ENCODE peak calls at places on chromosomes 6 and 20, in four cellular contexts. M, C, J and X are unnamed samples.

GRCh38 chr6:34836008-34836407 is 44.1 kb downstream of the BLTP3A start:
- DNase-seq in M (no peak), C (peak; percentile 8), J (no peak), X (no peak)

GRCh38 chr6:97674802-97675201 is 391.8 kb upstream of the MMS22L start:
- DNase-seq in M (no peak), C (no peak), J (no peak), X (no peak)

GRCh38 chr6:169787797-169788196 is 36.4 kb downstream of the ERMARD start:
- DNase-seq in M (no peak), C (no peak), J (no peak), X (no peak)

GRCh38 chr6:143232849-143233248 is 172.2 kb downstream of the AIG1 start:
- DNase-seq in M (peak; percentile 43), C (peak; percentile 46), J (peak; percentile 30), X (peak; percentile 60)

GRCh38 chr20:33725607-33726264 is 5.6 kb upstream of the PXMP4 start:
- DNase-seq in M (no peak), C (no peak), J (no peak), X (no peak)

GRCh38 chr20:33465536-33466302 is 22.2 kb upstream of the SNTA1 start:
- DNase-seq in M (no peak), C (no peak), J (no peak), X (peak; percentile 88)

GRCh38 chr6:1348675-1349074 is 36.8 kb downstream of the FOXQ1 start:
- DNase-seq in M (peak; percentile 20), C (no peak), J (no peak), X (no peak)

GRCh38 chr6:98593676-98594075 is 240.7 kb upstream of the POU3F2 start:
- DNase-seq in M (no peak), C (no peak), J (no peak), X (no peak)

GRCh38 chr6:7137335-7138106 is 29.8 kb downstream of the RREB1 start:
- DNase-seq in M (peak; percentile 77), C (peak; percentile 78), J (no peak), X (peak; percentile 41)

GRCh38 chr6:103910018-103910417 is 949.7 kb downstream of the HACE1 start:
- DNase-seq in M (no peak), C (no peak), J (no peak), X (no peak)

GRCh38 chr6:12973302-12973865 is 256.8 kb downstream of the PHACTR1 start:
- DNase-seq in M (peak; percentile 64), C (no peak), J (no peak), X (no peak)

GRCh38 chr6:23027281-23027680 is 457.9 kb downstream of the HDGFL1 start:
- DNase-seq in M (no peak), C (no peak), J (no peak), X (no peak)

GRCh38 chr6:29702519-29703103 is 20.6 kb upstream of the HLA-F start:
- DNase-seq in M (peak; percentile 65), C (peak; percentile 68), J (peak; percentile 47), X (peak; percentile 77)

GRCh38 chr6:53431704-53432103 is 83.0 kb upstream of the ELOVL5 start:
- DNase-seq in M (no peak), C (no peak), J (no peak), X (no peak)

GRCh38 chr6:5315883-5316282 is 54.6 kb downstream of the FARS2 start:
- DNase-seq in M (no peak), C (no peak), J (no peak), X (peak; percentile 26)

GRCh38 chr6:157281570-157281969 is 41.7 kb downstream of the TMEM242 start:
- DNase-seq in M (no peak), C (peak; percentile 53), J (no peak), X (no peak)

GRCh38 chr6:48611332-48611731 is 500.3 kb upstream of the PTCHD4 start:
- DNase-seq in M (no peak), C (no peak), J (no peak), X (no peak)

GRCh38 chr20:18388860-18389259 is 78.0 kb downstream of the DZANK1 start:
- DNase-seq in M (no peak), C (peak; percentile 77), J (peak; percentile 69), X (no peak)

DNA sequence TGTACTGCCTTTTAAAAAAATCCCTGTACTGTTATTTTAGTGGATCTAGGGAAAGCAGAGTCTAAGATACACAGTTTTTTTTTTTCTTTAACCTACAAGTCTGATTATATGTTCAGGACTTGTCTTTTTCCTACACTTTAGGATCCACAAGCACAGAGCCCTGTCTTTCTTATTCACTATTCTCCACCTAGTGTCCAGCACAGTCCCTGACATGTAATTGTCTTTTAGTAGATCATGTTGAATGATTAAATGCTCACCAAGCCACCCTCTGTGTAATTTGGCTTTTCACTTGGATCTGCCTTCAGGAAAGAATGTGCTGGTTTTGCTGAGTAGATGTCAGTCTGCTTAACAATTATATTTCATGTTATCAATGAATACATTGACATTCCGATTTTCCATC is 35.8 kb upstream of the YWHAB start:
- DNase-seq in M (no peak), C (no peak), J (peak; percentile 35), X (no peak)
- TF ChIP-seq CTCF in M (no peak), C (no peak), J (no peak), X (peak; percentile 30)

GRCh38 chr20:7031222-7031621 is 263.7 kb downstream of the BMP2 start:
- DNase-seq in M (no peak), C (no peak), J (no peak), X (no peak)
- TF ChIP-seq CTCF in M (peak; percentile 32), C (no peak), J (no peak), X (peak; percentile 75)

GRCh38 chr6:105077592-105078463 is 102.0 kb downstream of the POPDC3 start:
- DNase-seq in M (peak; percentile 54), C (no peak), J (peak; percentile 39), X (no peak)
- TF ChIP-seq CTCF in M (peak; percentile 49), C (peak; percentile 23), J (peak; percentile 63), X (peak; percentile 74)

DNA sequence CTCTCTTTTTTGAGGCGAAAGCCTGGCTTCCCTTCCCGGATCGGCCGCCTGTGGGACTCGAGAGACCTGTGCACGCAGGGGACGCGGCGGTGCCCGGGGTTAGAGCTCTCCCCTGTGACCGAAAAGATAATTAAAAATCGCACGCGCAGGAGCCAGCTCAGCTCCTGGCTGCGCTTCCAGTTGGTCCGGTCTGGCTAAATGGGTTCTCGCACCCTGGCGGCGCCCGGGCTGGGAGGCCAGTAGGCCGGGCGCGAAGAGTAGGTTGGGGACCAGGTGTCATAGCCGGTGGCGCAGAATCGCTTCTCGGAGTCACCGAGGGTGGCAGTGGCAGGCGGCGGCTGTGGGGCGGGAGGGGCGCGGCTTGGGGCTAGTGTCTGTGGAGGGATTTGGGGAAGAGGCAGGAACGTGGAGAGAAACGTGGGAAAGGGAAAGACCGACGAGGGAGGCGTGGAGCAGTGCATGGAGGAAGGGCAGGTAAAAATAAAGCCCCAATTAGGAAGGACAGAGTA is 41.9 kb upstream of the SUPT3H start:
- DNase-seq in M (peak; percentile 81), C (peak; percentile 70), J (no peak), X (peak; percentile 53)
- TF ChIP-seq CTCF in M (peak; percentile 35), C (no peak), J (peak; percentile 67), X (no peak)

GRCh38 chr6:137156650-137157049 is 16.8 kb downstream of the IL22RA2 start:
- DNase-seq in M (no peak), C (no peak), J (no peak), X (no peak)

GRCh38 chr6:137159912-137160311 is 13.5 kb downstream of the IL22RA2 start:
- DNase-seq in M (no peak), C (no peak), J (no peak), X (no peak)

GRCh38 chr6:137157601-137158000 is 15.8 kb downstream of the IL22RA2 start:
- DNase-seq in M (no peak), C (no peak), J (peak; percentile 69), X (no peak)

GRCh38 chr6:137160763-137161162 is 12.7 kb downstream of the IL22RA2 start:
- DNase-seq in M (no peak), C (no peak), J (peak; percentile 55), X (no peak)

GRCh38 chr6:137155830-137156229 is 17.6 kb downstream of the IL22RA2 start:
- DNase-seq in M (no peak), C (no peak), J (peak; percentile 79), X (no peak)
- TF ChIP-seq CTCF in M (no peak), C (no peak), J (no peak), X (no peak)

DNA sequence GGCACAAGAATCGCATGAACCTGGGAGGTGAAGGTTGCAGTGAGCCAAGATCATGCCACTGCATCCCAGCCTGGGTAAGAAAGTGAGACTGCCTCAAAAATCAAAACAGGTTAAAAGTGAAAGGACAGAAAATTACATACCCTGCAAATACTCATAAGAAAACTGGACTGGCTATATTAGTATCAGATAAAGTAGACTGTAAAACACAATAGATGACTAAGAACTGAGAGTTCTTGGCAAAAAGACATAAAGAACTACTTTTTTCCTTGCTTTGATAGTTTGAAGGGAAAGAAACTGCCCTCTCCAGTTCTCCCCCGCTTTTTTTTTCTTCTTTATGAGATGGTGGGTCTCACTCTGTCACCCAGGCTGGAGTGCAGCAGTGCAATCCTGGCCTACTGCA is 17.0 kb downstream of the SNX3 start:
- DNase-seq in M (no peak), C (no peak), J (no peak), X (no peak)
- TF ChIP-seq CTCF in M (no peak), C (no peak), J (no peak), X (no peak)

GRCh38 chr20:10179574-10180298 is 38.9 kb upstream of the SNAP25 start:
- DNase-seq in M (no peak), C (peak; percentile 9), J (no peak), X (peak; percentile 40)
- TF ChIP-seq CTCF in M (peak; percentile 59), C (peak; percentile 16), J (no peak), X (peak; percentile 56)

DNA sequence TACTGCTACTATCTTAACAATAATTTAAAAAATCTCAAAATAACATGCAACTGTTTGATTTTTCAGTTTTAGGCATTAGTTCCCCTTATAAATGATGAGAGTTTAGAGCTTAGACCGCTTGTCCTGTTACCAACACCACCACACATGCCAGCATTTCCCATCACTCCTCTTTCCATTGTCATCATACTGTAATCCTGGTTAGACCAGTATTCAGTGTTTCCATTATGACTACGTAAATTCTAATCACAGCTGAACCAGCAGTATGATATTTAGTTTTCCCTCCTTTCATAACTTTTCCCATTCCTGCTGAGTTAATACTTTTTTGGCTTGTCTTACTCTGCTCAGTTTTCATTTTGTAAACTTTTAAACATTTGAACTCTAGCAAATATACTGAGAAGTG is 12.2 kb upstream of the TBC1D20 start:
- DNase-seq in M (no peak), C (no peak), J (no peak), X (no peak)
- TF ChIP-seq CTCF in M (no peak), C (no peak), J (no peak), X (no peak)

DNA sequence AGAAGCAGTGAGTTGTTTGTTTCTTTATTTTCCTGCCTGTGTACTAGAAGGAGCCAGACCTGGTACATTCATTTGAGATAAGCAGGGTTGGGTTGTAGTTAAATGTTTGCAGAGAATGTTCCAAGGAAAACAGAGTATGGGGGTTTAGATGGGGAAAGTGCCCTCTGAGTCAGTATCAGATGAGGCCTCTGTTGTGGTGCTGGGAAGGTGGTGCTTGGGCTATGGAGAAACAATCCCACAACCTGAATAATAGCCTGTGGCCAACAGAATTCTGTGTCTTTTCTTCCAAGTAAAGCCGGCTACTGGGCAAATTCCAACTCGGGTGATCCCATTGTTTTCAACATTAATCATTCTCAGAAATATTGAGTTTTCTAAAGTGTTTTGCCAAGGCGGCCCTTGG is 109.3 kb downstream of the RNF144B start:
- DNase-seq in M (no peak), C (no peak), J (no peak), X (no peak)
- TF ChIP-seq CTCF in M (no peak), C (no peak), J (no peak), X (no peak)